ENCODE peak calls at places on chromosomes 4 and X, in seven cellular contexts. B, O, K, Q, X, Y and I are unnamed samples.

GRCh38 chrX:138128025-138128671 is 562.2 kb downstream of the ZIC3 start:
- DNase-seq in B (no peak), O (no peak), K (peak; percentile 1), Q (no peak), X (peak; percentile 9), Y (peak; percentile 9), I (peak; percentile 19)

GRCh38 chr4:39029752-39030694 is 2.2 kb downstream of the TMEM156 start:
- DNase-seq in B (no peak), O (no peak), K (peak; percentile 18), Q (no peak), X (no peak), Y (peak; percentile 69), I (no peak)

GRCh38 chr4:92305148-92305877 is 1.5 kb downstream of the GRID2 start:
- DNase-seq in B (no peak), O (no peak), K (no peak), Q (no peak), X (peak; percentile 67), Y (peak; percentile 9), I (peak; percentile 14)

GRCh38 chrX:12319012-12319519 is 180.8 kb downstream of the FRMPD4 start:
- DNase-seq in B (no peak), O (no peak), K (no peak), Q (no peak), X (no peak), Y (no peak), I (no peak)

GRCh38 chrX:17812763-17813162 is 48.3 kb downstream of the RAI2 start:
- DNase-seq in B (no peak), O (no peak), K (no peak), Q (no peak), X (no peak), Y (no peak), I (no peak)

GRCh38 chrX:19678941-19679340 is 163.6 kb upstream of the MAP3K15 start:
- DNase-seq in B (no peak), O (no peak), K (no peak), Q (no peak), X (no peak), Y (peak; percentile 71), I (no peak)

GRCh38 chr4:6639137-6639680 is 1.3 kb upstream of the MRFAP1 start:
- DNase-seq in B (no peak), O (no peak), K (no peak), Q (no peak), X (no peak), Y (no peak), I (no peak)

GRCh38 chrX:65668362-65669310 is 1.2 kb downstream of the MSN start:
- DNase-seq in B (peak; percentile 22), O (peak; percentile 68), K (peak; percentile 63), Q (peak; percentile 25), X (no peak), Y (peak; percentile 78), I (peak; percentile 42)

GRCh38 chr4:75637176-75637575 is 6.8 kb upstream of the CDKL2 start:
- DNase-seq in B (no peak), O (no peak), K (no peak), Q (no peak), X (no peak), Y (no peak), I (no peak)

GRCh38 chr4:41061482-41062185 is 152.7 kb downstream of the APBB2 start:
- DNase-seq in B (no peak), O (no peak), K (no peak), Q (no peak), X (no peak), Y (no peak), I (no peak)

GRCh38 chrX:80431502-80431832 is 11.2 kb downstream of the TENT5D start:
- DNase-seq in B (no peak), O (no peak), K (no peak), Q (no peak), X (no peak), Y (no peak), I (no peak)

GRCh38 chrX:20857746-20858145 is 516.5 kb upstream of the CNKSR2 start:
- DNase-seq in B (no peak), O (no peak), K (no peak), Q (no peak), X (no peak), Y (no peak), I (no peak)

GRCh38 chrX:63656871-63657580 is 128.0 kb downstream of the ARHGEF9 start:
- DNase-seq in B (no peak), O (no peak), K (no peak), Q (peak; percentile 19), X (no peak), Y (no peak), I (no peak)

GRCh38 chr4:184123009-184123408 is 94.7 kb downstream of the ENPP6 start:
- DNase-seq in B (no peak), O (no peak), K (no peak), Q (no peak), X (no peak), Y (no peak), I (no peak)

GRCh38 chrX:7270018-7270417 is 122.1 kb upstream of the PUDP start:
- DNase-seq in B (no peak), O (no peak), K (peak; percentile 21), Q (no peak), X (no peak), Y (no peak), I (no peak)

GRCh38 chrX:39859991-39860861 is 237.5 kb downstream of the BCOR start:
- DNase-seq in B (peak; percentile 70), O (no peak), K (peak; percentile 65), Q (no peak), X (no peak), Y (peak; percentile 97), I (peak; percentile 30)

GRCh38 chr4:4387531-4388311 is 819 bp downstream of the NSG1 start:
- DNase-seq in B (no peak), O (no peak), K (no peak), Q (no peak), X (no peak), Y (no peak), I (no peak)